ENCODE peak calls at places on chromosomes 6 and 20, in five cellular contexts. One of them, this sample, is unnamed.
A peak's percentile ranks its signal among the peaks of the same experiment; 100 is the strongest.

GRCh38 chr6:5950448-5950847 is 56.3 kb downstream of the NRN1 start:
- DNase-seq in HCT116: no peak
- DNase-seq in Karpas-422: peak; percentile 71
- DNase-seq in NT2/D1: peak; percentile 13
- DNase-seq in CD8-positive, alpha-beta T cell: no peak
- DNase-seq in this sample: no peak

GRCh38 chr6:168571268-168571667 is 130.3 kb downstream of the SMOC2 start:
- DNase-seq in NT2/D1: no peak
- DNase-seq in HCT116: no peak
- DNase-seq in Karpas-422: no peak
- DNase-seq in CD8-positive, alpha-beta T cell: no peak
- DNase-seq in this sample: no peak

GRCh38 chr6:106963544-106963943 is 11.0 kb downstream of the CD24 start:
- DNase-seq in Karpas-422: no peak
- DNase-seq in CD8-positive, alpha-beta T cell: no peak
- DNase-seq in NT2/D1: no peak
- DNase-seq in HCT116: no peak
- DNase-seq in this sample: no peak

GRCh38 chr6:124974770-124975377 is 12.6 kb downstream of the RNF217 start:
- DNase-seq in Karpas-422: no peak
- DNase-seq in CD8-positive, alpha-beta T cell: no peak
- DNase-seq in NT2/D1: no peak
- DNase-seq in HCT116: no peak
- DNase-seq in this sample: no peak

GRCh38 chr6:117615981-117616961 is 14.0 kb upstream of the GOPC start:
- DNase-seq in HCT116: no peak
- DNase-seq in CD8-positive, alpha-beta T cell: peak; percentile 53
- DNase-seq in NT2/D1: peak; percentile 39
- DNase-seq in Karpas-422: no peak
- DNase-seq in this sample: no peak

GRCh38 chr6:79864421-79864820 is 82.9 kb downstream of the ELOVL4 start:
- DNase-seq in HCT116: no peak
- DNase-seq in NT2/D1: no peak
- DNase-seq in CD8-positive, alpha-beta T cell: no peak
- DNase-seq in Karpas-422: no peak
- DNase-seq in this sample: no peak

GRCh38 chr20:48606841-48607543 is 220.8 kb downstream of the PREX1 start:
- DNase-seq in HCT116: no peak
- DNase-seq in CD8-positive, alpha-beta T cell: no peak
- DNase-seq in NT2/D1: no peak
- DNase-seq in Karpas-422: no peak
- DNase-seq in this sample: peak; percentile 15

GRCh38 chr6:32079566-32080290 is 29.4 kb downstream of the TNXB start:
- DNase-seq in HCT116: no peak
- DNase-seq in CD8-positive, alpha-beta T cell: no peak
- DNase-seq in Karpas-422: no peak
- DNase-seq in NT2/D1: no peak
- DNase-seq in this sample: no peak

GRCh38 chr6:51004380-51004779 is 185.7 kb downstream of the TFAP2B start:
- DNase-seq in Karpas-422: no peak
- DNase-seq in CD8-positive, alpha-beta T cell: no peak
- DNase-seq in NT2/D1: no peak
- DNase-seq in HCT116: no peak
- DNase-seq in this sample: no peak

DNA sequence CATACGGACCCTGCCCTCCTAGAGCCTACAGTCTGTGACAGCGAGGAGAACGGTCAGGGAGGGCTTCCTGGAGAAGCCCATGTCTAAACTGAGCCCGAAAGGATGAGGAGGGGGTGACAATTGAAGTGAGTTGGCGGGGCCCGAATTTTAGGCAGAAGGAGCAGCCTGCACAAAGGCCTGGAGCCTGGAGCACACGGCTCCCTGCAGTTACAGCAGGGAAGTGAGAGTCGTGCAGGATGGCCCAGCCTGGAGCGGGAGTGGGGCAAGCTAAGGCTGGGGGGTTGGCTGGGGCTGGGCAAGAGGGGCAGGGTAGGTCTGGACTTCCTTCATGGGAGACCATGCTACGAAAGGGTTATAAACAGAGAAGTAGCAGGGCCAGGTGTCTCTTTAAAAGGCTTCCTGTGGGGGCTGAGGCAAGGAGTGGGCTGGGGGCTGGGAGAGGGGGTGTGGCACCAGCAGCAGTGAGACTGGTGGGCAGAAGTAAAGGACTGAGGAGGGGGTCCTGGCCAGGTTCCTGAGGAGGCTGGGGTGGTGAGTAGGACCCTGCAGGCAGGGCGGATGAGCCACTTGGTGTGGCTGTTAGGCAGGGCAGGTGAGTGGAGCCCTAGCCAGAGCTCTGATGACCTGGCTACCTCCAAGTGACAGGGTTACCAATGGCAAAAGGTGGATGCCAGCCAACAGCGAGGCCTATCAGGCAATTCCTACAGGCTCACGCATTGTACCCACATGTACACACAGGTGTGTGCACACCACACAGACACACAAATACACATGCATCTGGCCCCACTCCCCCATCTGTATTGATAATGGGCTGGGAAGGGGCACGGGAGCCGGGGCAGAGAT is 119.2 kb downstream of the MRPL14 start:
- DNase-seq in Karpas-422: no peak
- DNase-seq in NT2/D1: no peak
- DNase-seq in CD8-positive, alpha-beta T cell: no peak
- DNase-seq in HCT116: no peak
- DNase-seq in this sample: peak; percentile 38
- H3K4me3 ChIP-seq in Karpas-422: no peak overlapping the region
- H3K4me3 ChIP-seq in NT2/D1: no peak overlapping the region
- H3K4me3 ChIP-seq in CD8-positive, alpha-beta T cell: no peak overlapping the region
- H3K4me3 ChIP-seq in HCT116: no peak overlapping the region
- H3K4me3 ChIP-seq in this sample: no peak overlapping the region

DNA sequence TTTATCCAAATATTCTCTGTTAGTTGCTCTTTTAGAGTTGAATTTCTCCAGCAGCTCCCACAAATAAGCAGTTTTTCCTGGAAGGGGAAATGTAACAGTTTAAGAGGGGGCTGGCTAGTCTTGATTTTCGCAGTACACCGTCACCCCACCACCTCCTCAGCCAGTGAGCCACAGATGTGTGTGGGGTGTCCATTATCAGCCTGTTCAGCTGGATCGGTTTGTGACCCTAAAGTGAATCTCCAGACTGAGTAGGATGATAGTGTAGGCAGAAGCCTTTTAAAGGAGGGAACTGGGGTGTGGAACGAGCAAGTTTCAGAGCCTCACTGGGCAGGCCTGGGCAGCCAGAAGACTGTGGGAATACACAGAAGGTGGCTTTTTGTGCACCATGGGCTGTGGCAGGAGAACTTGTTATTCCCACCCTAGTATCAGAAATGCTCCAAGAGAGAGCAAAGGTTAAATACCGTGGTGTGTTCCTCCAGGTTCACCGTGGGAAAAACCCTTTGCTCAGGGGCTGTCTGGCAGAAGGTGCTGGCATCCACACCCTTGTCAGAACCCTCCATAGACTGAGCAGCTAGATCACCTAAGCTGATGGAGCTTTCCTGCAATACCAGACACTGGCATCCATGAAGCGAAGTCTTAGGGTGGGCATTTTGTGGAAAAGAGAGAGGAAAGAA is 230.9 kb upstream of the MOCS1 start:
- DNase-seq in Karpas-422: no peak
- DNase-seq in CD8-positive, alpha-beta T cell: no peak
- DNase-seq in NT2/D1: no peak
- DNase-seq in HCT116: no peak
- DNase-seq in this sample: no peak
- H3K4me3 ChIP-seq in Karpas-422: no peak overlapping the region
- H3K4me3 ChIP-seq in CD8-positive, alpha-beta T cell: no peak overlapping the region
- H3K4me3 ChIP-seq in NT2/D1: no peak overlapping the region
- H3K4me3 ChIP-seq in HCT116: no peak overlapping the region
- H3K4me3 ChIP-seq in this sample: no peak overlapping the region

GRCh38 chr20:62551408-62552323 is 75.9 kb upstream of the GATA5 start:
- DNase-seq in Karpas-422: no peak
- DNase-seq in HCT116: no peak
- DNase-seq in NT2/D1: no peak
- DNase-seq in CD8-positive, alpha-beta T cell: no peak
- DNase-seq in this sample: no peak
- H3K4me3 ChIP-seq in Karpas-422: no peak overlapping the region
- H3K4me3 ChIP-seq in HCT116: no peak overlapping the region
- H3K4me3 ChIP-seq in NT2/D1: peak overlapping the region; percentile 49
- H3K4me3 ChIP-seq in CD8-positive, alpha-beta T cell: peak overlapping the region; percentile 43
- H3K4me3 ChIP-seq in this sample: peak overlapping the region; percentile 50

DNA sequence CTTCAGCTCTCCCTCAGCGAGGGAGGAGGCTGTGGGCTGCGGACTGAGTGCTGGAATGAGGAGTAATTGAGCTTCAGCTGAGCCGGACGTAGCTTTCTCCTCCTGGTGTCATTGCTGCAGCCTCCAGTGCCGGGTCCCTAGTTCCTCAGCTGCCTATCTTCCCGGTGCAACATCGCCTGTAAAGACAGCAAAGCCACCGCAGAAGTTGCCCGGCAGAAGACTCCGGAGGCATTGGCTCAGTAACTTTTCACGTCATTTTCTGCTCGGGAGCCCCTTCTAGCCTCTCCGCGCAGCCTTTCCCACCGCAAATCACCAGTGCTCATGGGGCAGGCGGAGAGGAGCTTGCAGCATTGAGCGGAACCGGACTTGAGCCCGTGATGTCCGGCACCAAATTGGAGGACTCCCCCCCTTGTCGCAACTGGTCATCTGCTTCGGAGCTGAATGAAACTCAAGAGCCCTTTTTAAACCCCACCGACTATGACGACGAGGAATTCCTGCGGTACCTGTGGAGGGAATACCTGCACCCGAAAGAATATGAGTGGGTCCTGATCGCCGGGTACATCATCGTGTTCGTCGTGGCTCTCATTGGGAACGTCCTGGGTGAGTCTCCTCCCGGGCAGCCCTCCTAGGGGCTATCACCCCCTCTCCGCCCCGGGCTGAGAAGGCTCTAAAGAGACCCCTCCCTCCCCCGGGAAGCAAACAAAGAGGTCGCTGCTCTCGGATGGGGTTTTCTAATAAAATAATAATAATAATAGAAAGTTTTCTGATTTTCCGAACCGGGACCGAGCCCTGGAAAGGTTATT is at the start of gene HCRTR2:
- DNase-seq in Karpas-422: no peak
- DNase-seq in NT2/D1: peak; percentile 9
- DNase-seq in HCT116: no peak
- DNase-seq in CD8-positive, alpha-beta T cell: no peak
- DNase-seq in this sample: no peak
- H3K4me3 ChIP-seq in Karpas-422: no peak within 1 kb of the TSS
- H3K4me3 ChIP-seq in NT2/D1: peak within 1 kb of the TSS; percentile 67
- H3K4me3 ChIP-seq in HCT116: no peak within 1 kb of the TSS
- H3K4me3 ChIP-seq in CD8-positive, alpha-beta T cell: no peak within 1 kb of the TSS
- H3K4me3 ChIP-seq in this sample: peak within 1 kb of the TSS; percentile 19

DNA sequence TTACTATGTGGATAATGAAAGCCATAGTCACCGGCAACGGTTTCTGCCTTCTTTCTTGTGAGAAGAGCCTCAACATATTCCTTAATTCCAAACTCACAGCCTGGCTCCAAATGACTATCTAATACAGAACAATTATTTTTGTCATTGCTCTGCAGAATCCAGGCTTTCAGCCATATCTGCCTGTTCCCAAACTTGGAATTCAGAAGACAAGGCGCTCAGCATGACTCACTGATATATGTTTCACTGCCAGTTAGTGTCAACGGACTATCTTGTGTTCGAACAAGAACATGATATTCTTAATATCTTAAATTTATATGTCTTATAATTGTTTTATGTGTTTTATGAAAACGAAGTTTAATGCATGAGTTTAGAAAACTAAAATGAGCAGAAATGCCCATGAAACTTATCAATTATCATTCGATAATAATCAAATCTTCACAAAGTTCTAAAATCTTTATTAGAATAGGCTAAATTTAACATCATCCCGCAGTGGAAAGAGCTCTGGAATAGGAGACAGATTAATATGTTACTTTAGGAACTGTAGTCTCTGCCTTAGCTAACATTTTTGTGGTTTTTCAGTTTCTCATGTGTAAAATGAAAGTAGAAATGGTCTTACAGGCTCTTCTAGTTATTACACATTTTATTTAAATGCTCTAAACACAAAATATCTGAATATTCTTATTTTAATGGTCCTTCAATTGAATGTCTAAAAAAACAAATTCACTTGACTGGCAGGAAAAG is 669.3 kb upstream of the GJE1 start:
- DNase-seq in CD8-positive, alpha-beta T cell: no peak
- DNase-seq in HCT116: no peak
- DNase-seq in Karpas-422: no peak
- DNase-seq in NT2/D1: no peak
- DNase-seq in this sample: no peak
- H3K4me3 ChIP-seq in CD8-positive, alpha-beta T cell: no peak overlapping the region
- H3K4me3 ChIP-seq in HCT116: no peak overlapping the region
- H3K4me3 ChIP-seq in Karpas-422: no peak overlapping the region
- H3K4me3 ChIP-seq in NT2/D1: no peak overlapping the region
- H3K4me3 ChIP-seq in this sample: no peak overlapping the region

GRCh38 chr20:34315236-34315635 is 12.1 kb upstream of the AHCY start:
- DNase-seq in Karpas-422: no peak
- DNase-seq in NT2/D1: no peak
- DNase-seq in HCT116: no peak
- DNase-seq in CD8-positive, alpha-beta T cell: no peak
- DNase-seq in this sample: no peak

GRCh38 chr20:34311118-34312023 is 8.2 kb upstream of the AHCY start:
- DNase-seq in Karpas-422: no peak
- DNase-seq in HCT116: no peak
- DNase-seq in CD8-positive, alpha-beta T cell: no peak
- DNase-seq in NT2/D1: no peak
- DNase-seq in this sample: peak; percentile 88

GRCh38 chr20:34312024-34312460 is 8.9 kb upstream of the AHCY start:
- DNase-seq in Karpas-422: no peak
- DNase-seq in NT2/D1: no peak
- DNase-seq in HCT116: no peak
- DNase-seq in CD8-positive, alpha-beta T cell: no peak
- DNase-seq in this sample: no peak

GRCh38 chr20:34310481-34311117 is 7.4 kb upstream of the AHCY start:
- DNase-seq in CD8-positive, alpha-beta T cell: no peak
- DNase-seq in HCT116: no peak
- DNase-seq in Karpas-422: no peak
- DNase-seq in NT2/D1: no peak
- DNase-seq in this sample: no peak

DNA sequence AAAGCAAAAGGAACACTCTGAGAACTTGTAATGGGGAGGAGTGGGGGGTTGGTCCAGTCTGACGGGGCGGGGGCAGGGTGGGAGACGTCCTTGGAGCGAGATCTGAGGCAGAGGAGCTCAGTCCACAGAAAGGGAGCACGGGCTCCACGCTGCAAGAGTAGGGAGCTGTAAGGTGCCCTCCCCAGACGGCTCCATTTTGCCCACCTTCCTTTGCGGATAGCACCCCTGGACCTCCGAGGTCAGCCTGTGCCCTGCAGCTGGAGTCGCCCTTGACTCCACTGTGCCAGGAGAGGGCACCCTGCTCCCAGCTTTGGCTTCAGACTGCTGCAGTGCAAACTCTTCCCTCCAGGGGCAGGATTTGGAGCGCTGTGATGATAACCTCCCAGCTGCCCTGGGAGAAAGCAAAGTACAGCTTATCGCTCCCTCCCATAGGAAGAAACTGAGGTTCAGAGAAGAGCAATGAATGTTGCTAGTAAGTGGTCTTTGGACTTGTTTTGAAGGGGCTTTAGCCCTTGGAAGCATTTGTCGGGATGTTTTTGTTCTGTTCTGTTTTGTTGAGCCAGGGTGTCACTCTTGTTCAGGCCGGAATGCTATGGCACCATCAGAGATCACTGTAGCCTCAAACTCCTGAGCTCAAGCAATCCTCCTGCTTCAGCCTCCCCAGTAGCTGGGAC is 9.5 kb upstream of the AHCY start:
- DNase-seq in HCT116: peak; percentile 81
- DNase-seq in Karpas-422: peak; percentile 96
- DNase-seq in CD8-positive, alpha-beta T cell: peak; percentile 86
- DNase-seq in NT2/D1: peak; percentile 89
- DNase-seq in this sample: peak; percentile 83
- H3K4me3 ChIP-seq in HCT116: peak overlapping the region; percentile 36
- H3K4me3 ChIP-seq in Karpas-422: no peak overlapping the region
- H3K4me3 ChIP-seq in CD8-positive, alpha-beta T cell: no peak overlapping the region
- H3K4me3 ChIP-seq in NT2/D1: peak overlapping the region; percentile 22
- H3K4me3 ChIP-seq in this sample: no peak overlapping the region

GRCh38 chr6:127971945-127972391 is 71.1 kb upstream of the THEMIS start:
- DNase-seq in CD8-positive, alpha-beta T cell: peak; percentile 69
- DNase-seq in Karpas-422: no peak
- DNase-seq in HCT116: no peak
- DNase-seq in NT2/D1: no peak
- DNase-seq in this sample: no peak
- H3K4me3 ChIP-seq in CD8-positive, alpha-beta T cell: peak overlapping the region; percentile 35
- H3K4me3 ChIP-seq in Karpas-422: no peak overlapping the region
- H3K4me3 ChIP-seq in HCT116: no peak overlapping the region
- H3K4me3 ChIP-seq in NT2/D1: no peak overlapping the region
- H3K4me3 ChIP-seq in this sample: no peak overlapping the region